ENCODE peak calls at places on chromosomes 4 and X, in eight cellular contexts. D is naive thymus-derived CD8-positive, alpha-beta T cell; G is ecto neural progenitor cell; K is activated CD8-positive, alpha-beta T cell treated with anti-CD3 and anti-CD28 coated beads for 36 hours; Q is NCI-H1417 treated with DMSO at 0.1 percent for 48 hours; X is COR-L47; N is left ventricle myocardium inferior; Z is MCF 10A. H is an unnamed sample.

GRCh38 chr4:112075129-112075753 is 70.0 kb upstream of the FAM241A start:
- DNase-seq in D (no peak), G (no peak), K (peak; percentile 47), Q (no peak), X (peak; percentile 2), N (no peak), Z (peak; percentile 73), H (peak; percentile 75)

GRCh38 chrX:18377802-18378201 is 23.3 kb upstream of the SCML2 start:
- DNase-seq in D (peak; percentile 2), G (no peak), K (peak; percentile 29), Q (no peak), X (peak; percentile 16), N (no peak), Z (peak; percentile 37), H (peak; percentile 57)

GRCh38 chr4:167234388-167234881 is at the start of gene SPOCK3:
- DNase-seq in D (no peak), G (peak; percentile 78), K (peak; percentile 14), Q (peak; percentile 48), X (peak; percentile 48), N (peak; percentile 23), Z (peak; percentile 52), H (peak; percentile 47)

GRCh38 chrX:136541294-136541693 is 9.3 kb downstream of the VGLL1 start:
- DNase-seq in D (no peak), G (no peak), K (no peak), Q (no peak), X (no peak), N (no peak), Z (no peak), H (no peak)

GRCh38 chr4:83191026-83191425 is 76.5 kb upstream of the PLAC8 start:
- DNase-seq in D (no peak), G (no peak), K (no peak), Q (no peak), X (no peak), N (no peak), Z (no peak), H (no peak)

GRCh38 chr4:183099537-183100297 is 660 bp downstream of the WWC2 start:
- DNase-seq in D (no peak), G (peak; percentile 81), K (peak; percentile 11), Q (no peak), X (peak; percentile 18), N (peak; percentile 36), Z (peak; percentile 39), H (no peak)

GRCh38 chr4:125750827-125751466 is 436.2 kb downstream of the FAT4 start:
- DNase-seq in D (no peak), G (peak; percentile 53), K (no peak), Q (no peak), X (peak; percentile 46), N (no peak), Z (peak; percentile 40), H (no peak)

GRCh38 chr4:31692407-31692940 is 972.3 kb downstream of the PCDH7 start:
- DNase-seq in D (no peak), G (no peak), K (no peak), Q (no peak), X (no peak), N (no peak), Z (peak; percentile 34), H (no peak)

GRCh38 chrX:85611926-85612325 is 232.5 kb upstream of the POF1B start:
- DNase-seq in D (no peak), G (no peak), K (no peak), Q (peak; percentile 33), X (no peak), N (no peak), Z (peak; percentile 38), H (peak; percentile 9)

GRCh38 chr4:95898226-95898625 is 58.3 kb downstream of the PDHA2 start:
- DNase-seq in D (no peak), G (no peak), K (no peak), Q (no peak), X (no peak), N (no peak), Z (no peak), H (peak; percentile 84)

GRCh38 chr4:76562851-76563803 is 128.1 kb downstream of the SHROOM3 start:
- DNase-seq in D (no peak), G (no peak), K (peak; percentile 37), Q (no peak), X (no peak), N (no peak), Z (no peak), H (no peak)

GRCh38 chr4:73450398-73451004 is 14.5 kb downstream of the AFP start:
- DNase-seq in D (no peak), G (no peak), K (no peak), Q (peak; percentile 70), X (peak; percentile 80), N (peak; percentile 25), Z (peak; percentile 90), H (no peak)

GRCh38 chr4:52052475-52052780 is 1.3 kb downstream of the SPATA18 start:
- DNase-seq in D (no peak), G (no peak), K (no peak), Q (no peak), X (no peak), N (no peak), Z (peak; percentile 61), H (no peak)

GRCh38 chr4:40585201-40585789 is 44.4 kb downstream of the RBM47 start:
- DNase-seq in D (no peak), G (no peak), K (no peak), Q (no peak), X (no peak), N (no peak), Z (no peak), H (no peak)

GRCh38 chr4:24482871-24483270 is 101.5 kb downstream of the DHX15 start:
- DNase-seq in D (no peak), G (no peak), K (no peak), Q (no peak), X (no peak), N (no peak), Z (no peak), H (no peak)

GRCh38 chrX:103656623-103657022 is 27.8 kb downstream of the TCEAL1 start:
- DNase-seq in D (no peak), G (no peak), K (no peak), Q (no peak), X (no peak), N (no peak), Z (peak; percentile 55), H (no peak)

GRCh38 chr4:146333187-146333894 is 119.0 kb downstream of the REELD1 start:
- DNase-seq in D (no peak), G (no peak), K (peak; percentile 27), Q (no peak), X (no peak), N (no peak), Z (peak; percentile 86), H (peak; percentile 15)

H was measured in Kasumi-1.